ENCODE peak calls at places on chromosomes 11 and 22, in four cellular contexts. L is testis, O is adrenal gland, F is sigmoid colon. S is an unnamed sample.

GRCh38 chr11:104120493-104121200 is 43.3 kb downstream of the PDGFD start:
- DNase-seq in O (no peak), F (no peak), L (no peak), S (no peak)

GRCh38 chr11:14213006-14213405 is 146.0 kb downstream of the RRAS2 start:
- DNase-seq in O (no peak), L (no peak), F (no peak), S (no peak)

GRCh38 chr11:13065200-13065787 is 56.2 kb downstream of the RASSF10 start:
- DNase-seq in L (no peak), F (no peak), O (no peak), S (no peak)

GRCh38 chr11:31026315-31026714 is 343.2 kb downstream of the DCDC1 start:
- DNase-seq in L (no peak), F (no peak), O (no peak), S (no peak)

GRCh38 chr11:58059011-58059358 is 28.2 kb downstream of the OR6Q1 start:
- DNase-seq in F (no peak), O (no peak), L (no peak), S (no peak)

GRCh38 chr22:49183826-49184216 is 643.9 kb downstream of the BRD1 start:
- DNase-seq in L (no peak), O (no peak), F (no peak), S (no peak)

GRCh38 chr11:14974723-14975587 is 2.8 kb upstream of the CALCA start:
- DNase-seq in O (peak; percentile 37), F (no peak), L (peak; percentile 70), S (peak; percentile 59)

GRCh38 chr22:48953103-48953720 is 874.5 kb downstream of the BRD1 start:
- DNase-seq in L (no peak), O (no peak), F (no peak), S (no peak)

GRCh38 chr22:32754413-32755041 is 47.0 kb upstream of the TIMP3 start:
- DNase-seq in F (no peak), O (no peak), L (peak; percentile 27), S (no peak)

GRCh38 chr11:72924568-72925190 is 110.5 kb downstream of the ATG16L2 start:
- DNase-seq in L (no peak), F (no peak), O (no peak), S (no peak)

GRCh38 chr11:116217006-116217405 is 555.8 kb downstream of the BUD13 start:
- DNase-seq in L (peak; percentile 72), O (peak; percentile 67), F (no peak), S (peak; percentile 25)

GRCh38 chr11:130945945-130946344 is 29.7 kb upstream of the SNX19 start:
- DNase-seq in F (peak; percentile 74), O (peak; percentile 26), L (peak; percentile 33), S (no peak)

GRCh38 chr22:22949953-22950352 is 62.3 kb downstream of the IGLL5 start:
- DNase-seq in L (no peak), O (no peak), F (no peak), S (no peak)

GRCh38 chr22:48680601-48681000 is 1147.1 kb downstream of the BRD1 start:
- DNase-seq in L (no peak), F (no peak), O (no peak), S (no peak)

GRCh38 chr11:123083623-123084029 is 21.7 kb upstream of the HSPA8 start:
- DNase-seq in L (peak; percentile 83), F (peak; percentile 94), O (peak; percentile 96), S (no peak)

GRCh38 chr11:15406952-15407351 is 292.2 kb downstream of the INSC start:
- DNase-seq in F (no peak), O (no peak), L (no peak), S (no peak)

GRCh38 chr11:21556936-21557335 is 635.9 kb upstream of the ANO5 start:
- DNase-seq in L (no peak), O (no peak), F (no peak), S (no peak)

GRCh38 chr22:27472975-27473374 is 328.6 kb downstream of the MN1 start:
- DNase-seq in O (no peak), L (no peak), F (no peak), S (no peak)

GRCh38 chr11:36389006-36389405 is 92.9 kb downstream of the PRR5L start:
- DNase-seq in O (no peak), L (no peak), F (no peak), S (no peak)

DNA sequence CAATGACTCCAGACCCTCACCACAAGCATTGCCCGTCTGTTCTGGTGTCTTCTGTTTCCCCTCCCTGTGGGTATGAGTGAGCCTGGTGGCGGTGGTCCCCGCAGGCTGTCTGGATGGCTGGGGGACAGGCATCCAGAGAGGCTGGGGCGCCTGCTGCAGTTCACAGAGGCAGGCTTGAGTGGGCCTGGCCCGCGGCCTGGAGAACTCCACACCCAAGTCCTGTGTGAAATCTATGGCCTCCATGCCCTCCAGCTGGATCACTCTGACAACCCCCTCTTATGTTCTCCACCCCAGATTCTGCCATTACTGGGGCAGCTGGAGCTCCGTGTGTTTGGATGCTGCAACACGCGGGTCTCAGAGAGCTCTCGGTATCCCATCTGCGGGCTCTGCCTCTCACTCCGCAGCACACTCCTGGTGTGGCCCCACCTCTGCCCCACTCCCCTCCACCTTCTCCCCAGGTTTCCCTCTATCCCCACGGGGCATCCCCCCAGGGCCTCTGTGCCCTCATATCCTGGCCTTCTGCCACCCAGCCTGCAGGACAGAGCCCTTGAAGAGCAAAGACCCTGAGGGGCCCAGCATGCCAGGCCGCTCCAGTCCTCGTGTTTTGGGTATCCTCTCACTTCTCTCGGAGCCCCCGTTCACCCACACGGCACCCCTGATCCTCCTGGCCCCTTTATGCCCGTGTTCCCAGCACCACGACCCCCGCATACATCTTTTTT is 31.3 kb downstream of the LRRC74B start:
- DNase-seq in F (no peak), L (no peak), O (no peak), S (no peak)
- TF ChIP-seq CTCF in F (no peak), L (no peak), O (no peak), S (no peak)

GRCh38 chr11:119672597-119672996 is 56.4 kb downstream of the NECTIN1 start:
- DNase-seq in F (no peak), L (no peak), O (no peak), S (no peak)

GRCh38 chr11:119676461-119677020 is 52.5 kb downstream of the NECTIN1 start:
- DNase-seq in L (no peak), O (no peak), F (no peak), S (no peak)

GRCh38 chr11:119671561-119672015 is 57.4 kb downstream of the NECTIN1 start:
- DNase-seq in L (no peak), O (no peak), F (no peak), S (no peak)

GRCh38 chr11:119671048-119671447 is 58.0 kb downstream of the NECTIN1 start:
- DNase-seq in L (peak; percentile 89), F (peak; percentile 93), O (peak; percentile 74), S (no peak)

GRCh38 chr11:119673389-119674336 is 55.3 kb downstream of the NECTIN1 start:
- DNase-seq in O (peak; percentile 59), L (peak; percentile 58), F (no peak), S (peak; percentile 86)
- TF ChIP-seq CTCF in O (no peak), L (no peak), F (no peak), S (peak; percentile 54)

DNA sequence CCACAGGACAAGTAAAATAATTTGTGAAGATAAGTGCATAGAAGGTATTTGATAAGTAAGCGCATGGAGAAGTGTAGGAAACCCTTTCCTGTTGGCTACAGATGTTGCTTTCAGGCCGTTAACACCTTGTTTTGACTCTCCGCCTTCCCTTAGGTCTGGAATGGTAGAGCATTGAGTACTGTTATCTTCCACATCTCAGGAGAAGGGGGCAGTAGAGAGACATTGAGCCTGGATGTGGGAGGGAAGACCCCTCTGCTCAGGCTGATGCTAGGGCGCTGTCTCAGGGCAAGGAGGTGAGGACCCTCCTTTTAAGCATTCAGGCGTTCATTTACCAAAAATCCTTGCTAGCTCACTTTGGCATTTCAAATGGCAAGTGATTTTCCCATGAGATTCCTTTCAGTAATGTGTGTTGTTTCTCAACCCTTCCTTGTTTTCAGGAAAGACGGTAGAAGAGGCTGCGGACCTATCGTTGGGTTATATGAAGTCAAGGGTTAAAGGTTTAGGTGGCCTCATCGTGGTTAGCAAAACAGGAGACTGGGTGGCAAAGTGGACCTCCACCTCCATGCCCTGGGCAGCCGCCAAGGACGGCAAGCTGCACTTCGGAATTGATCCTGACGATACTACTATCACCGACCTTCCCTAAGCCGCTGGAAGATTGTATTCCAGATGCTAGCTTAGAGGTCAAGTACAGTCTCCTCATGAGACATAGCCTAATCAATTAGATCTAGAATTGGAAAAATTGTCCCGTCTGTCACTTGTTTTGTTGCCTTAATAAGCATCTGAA is 27.0 kb upstream of the SCGB1A1 start:
- DNase-seq in L (no peak), O (no peak), F (no peak), S (no peak)
- TF ChIP-seq CTCF in L (no peak), O (no peak), F (no peak), S (no peak)

GRCh38 chr22:29030016-29030617 is 31.5 kb downstream of the C22orf31 start:
- DNase-seq in F (no peak), O (peak; percentile 32), L (no peak), S (no peak)
- TF ChIP-seq CTCF in F (no peak), O (no peak), L (no peak), S (no peak)

GRCh38 chr11:534592-535518 is 521 bp downstream of the HRAS start:
- DNase-seq in F (no peak), O (peak; percentile 44), L (peak; percentile 46), S (peak; percentile 64)
- TF ChIP-seq CTCF in F (no peak), O (no peak), L (no peak), S (peak; percentile 2)

DNA sequence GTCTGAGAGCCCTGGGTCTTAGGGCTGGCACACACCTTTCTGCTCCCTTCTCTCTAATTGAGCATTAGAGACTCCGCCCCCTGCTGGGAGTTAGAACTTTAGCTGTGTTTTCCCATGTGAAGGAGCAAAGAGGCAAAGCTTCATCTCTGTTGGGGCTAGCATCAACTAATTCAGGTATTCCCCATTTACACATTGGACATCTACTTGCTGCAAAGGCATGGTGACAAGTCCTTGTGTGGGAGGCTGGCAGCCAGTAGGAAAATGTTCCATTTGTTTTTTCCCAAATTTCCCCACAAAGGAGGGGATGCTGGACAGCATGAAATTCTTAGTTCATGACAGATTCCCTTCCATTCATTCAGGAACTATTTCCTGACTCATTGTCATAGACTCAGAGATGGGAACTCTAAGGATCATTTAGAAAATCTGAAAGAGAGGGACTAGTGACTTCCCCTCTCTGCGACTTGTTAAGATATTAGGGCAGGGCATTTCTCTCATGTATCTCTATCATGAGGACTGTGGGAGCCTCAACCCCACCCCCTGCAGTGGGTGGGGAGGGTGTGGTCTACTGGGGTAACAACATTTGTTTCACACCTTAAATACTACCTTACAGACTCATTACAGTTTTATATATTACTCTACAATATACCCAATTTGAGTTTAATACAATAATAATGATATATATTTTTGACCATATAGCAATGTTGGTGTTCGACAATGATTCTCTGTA is 3.7 kb downstream of the CD44 start:
- DNase-seq in L (no peak), F (no peak), O (no peak), S (peak; percentile 46)
- TF ChIP-seq CTCF in L (no peak), F (no peak), O (no peak), S (no peak)

DNA sequence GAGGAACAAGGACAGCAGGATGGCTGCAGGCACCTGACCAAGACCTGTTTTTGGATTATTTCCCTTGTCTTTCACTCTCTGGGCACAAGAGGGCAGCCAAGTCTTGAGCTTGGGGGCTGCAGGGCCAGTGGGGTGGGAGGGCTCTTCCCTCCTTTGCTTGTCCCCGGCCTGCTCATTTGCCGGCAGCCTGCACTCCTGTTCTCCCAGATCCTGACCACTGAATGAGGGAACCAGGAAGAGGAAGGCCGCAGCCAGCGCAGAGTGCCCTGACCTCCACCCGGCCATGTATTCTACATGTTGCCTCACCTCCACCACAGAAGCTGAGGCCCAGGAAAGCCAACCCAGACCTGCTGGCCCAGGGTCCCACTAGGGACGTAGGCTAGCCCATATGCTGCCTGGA is 15.5 kb upstream of the NNMT start:
- DNase-seq in L (peak; percentile 50), F (peak; percentile 82), O (peak; percentile 53), S (peak; percentile 23)
- TF ChIP-seq CTCF in L (no peak), F (peak; percentile 31), O (no peak), S (no peak)